ENCODE peak calls at places on chromosomes 13 and 19, in four cellular contexts. R is K562, U is SK-N-SH, D is GM12878. L is an unnamed sample.

GRCh38 chr13:112441779-112442310 is 65.7 kb downstream of the SPACA7 start:
- DNase-seq in R (no peak), U (no peak), D (no peak), L (no peak)

GRCh38 chr13:109666656-109667448 is 119.5 kb downstream of the IRS2 start:
- DNase-seq in R (no peak), U (peak), D (no peak), L (no peak)

GRCh38 chr19:44796701-44797115 is 12.2 kb upstream of the BCAM start:
- DNase-seq in R (no peak), U (no peak), D (no peak), L (no peak)

GRCh38 chr19:1037553-1038115 is 2.3 kb upstream of the ABCA7 start:
- DNase-seq in R (no peak), U (no peak), D (no peak), L (no peak)

GRCh38 chr13:49110122-49110831 is 109.9 kb upstream of the MLNR start:
- DNase-seq in R (peak), U (peak), D (peak), L (peak)

GRCh38 chr13:24223341-24224231 is 63.1 kb downstream of the SPATA13 start:
- DNase-seq in R (no peak), U (no peak), D (no peak), L (no peak)

GRCh38 chr13:18962168-18962734 is 219.4 kb downstream of the TUBA3C start:
- DNase-seq in R (no peak), U (no peak), D (no peak), L (no peak)

GRCh38 chr13:87674143-87674772 is 3.1 kb downstream of the SLITRK5 start:
- DNase-seq in R (no peak), U (peak), D (no peak), L (no peak)

GRCh38 chr13:63696055-63696454 is 2280.4 kb upstream of the PCDH20 start:
- DNase-seq in R (no peak), U (no peak), D (no peak), L (no peak)

GRCh38 chr13:45331981-45332830 is 8.8 kb downstream of the TPT1 start:
- DNase-seq in R (no peak), U (no peak), D (no peak), L (no peak)

GRCh38 chr19:8342316-8342683 is 762 bp downstream of the KANK3 start:
- DNase-seq in R (no peak), U (no peak), D (no peak), L (no peak)

GRCh38 chr13:40666905-40667621 is 622 bp upstream of the FOXO1 start:
- DNase-seq in R (peak), U (peak), D (no peak), L (peak)

GRCh38 chr19:39500543-39500942 is 1.8 kb downstream of the DLL3 start:
- DNase-seq in R (no peak), U (no peak), D (no peak), L (no peak)

GRCh38 chr13:113930711-113931637 is 42.9 kb downstream of the C13orf46 start:
- DNase-seq in R (no peak), U (no peak), D (peak), L (peak)

GRCh38 chr19:756232-756631 is 5.3 kb downstream of the MISP start:
- DNase-seq in R (peak), U (peak), D (no peak), L (no peak)

GRCh38 chr19:41939861-41940442 is 11.7 kb upstream of the ERFL start:
- DNase-seq in R (peak), U (peak), D (no peak), L (peak)

GRCh38 chr13:111858571-111858970 is 208.4 kb upstream of the SOX1 start:
- DNase-seq in R (no peak), U (no peak), D (no peak), L (no peak)

GRCh38 chr19:11304936-11305335 is 9.0 kb downstream of the TSPAN16 start:
- DNase-seq in R (no peak), U (no peak), D (no peak), L (no peak)

GRCh38 chr13:90542959-90543358 is 804.5 kb upstream of the MIR17HG start:
- DNase-seq in R (no peak), U (no peak), D (no peak), L (no peak)

GRCh38 chr19:14555918-14556661 is 15.8 kb downstream of the NDUFB7 start:
- DNase-seq in R (no peak), U (no peak), D (no peak), L (no peak)

GRCh38 chr13:100106705-100107104 is 17.8 kb downstream of the PCCA start:
- DNase-seq in R (no peak), U (no peak), D (no peak), L (no peak)

GRCh38 chr13:76832258-76832988 is 53.8 kb downstream of the KCTD12 start:
- DNase-seq in R (no peak), U (no peak), D (no peak), L (no peak)

GRCh38 chr19:22606954-22607652 is 27.0 kb upstream of the ZNF492 start:
- DNase-seq in R (no peak), U (no peak), D (no peak), L (no peak)

GRCh38 chr13:45132384-45133064 is 12.2 kb downstream of the GTF2F2 start:
- DNase-seq in R (no peak), U (no peak), D (peak), L (no peak)

DNA sequence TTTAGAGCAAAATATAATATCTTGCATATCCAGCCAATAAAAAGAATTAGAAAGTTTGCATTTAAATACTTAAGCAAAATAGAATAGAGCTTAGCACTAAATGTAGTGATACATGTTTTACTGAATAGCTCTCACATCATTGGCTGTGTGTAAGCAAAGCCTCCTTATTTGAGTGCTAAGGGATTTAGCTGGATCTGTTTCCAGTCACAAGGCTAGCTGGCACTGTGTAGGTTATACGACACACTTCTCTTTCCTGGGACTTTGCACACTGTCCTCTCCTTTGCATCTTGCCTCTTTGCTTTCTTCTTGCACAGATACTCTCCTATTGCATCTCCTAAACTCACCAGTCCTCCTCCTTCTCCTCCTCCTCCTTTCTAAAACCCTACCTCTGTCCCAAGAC is 423.8 kb downstream of the KLF5 start:
- DNase-seq in R (no peak), U (no peak), D (no peak), L (no peak)
- TF ChIP-seq USF1 in R (no peak), U (no peak), D (no peak), L (no peak)

DNA sequence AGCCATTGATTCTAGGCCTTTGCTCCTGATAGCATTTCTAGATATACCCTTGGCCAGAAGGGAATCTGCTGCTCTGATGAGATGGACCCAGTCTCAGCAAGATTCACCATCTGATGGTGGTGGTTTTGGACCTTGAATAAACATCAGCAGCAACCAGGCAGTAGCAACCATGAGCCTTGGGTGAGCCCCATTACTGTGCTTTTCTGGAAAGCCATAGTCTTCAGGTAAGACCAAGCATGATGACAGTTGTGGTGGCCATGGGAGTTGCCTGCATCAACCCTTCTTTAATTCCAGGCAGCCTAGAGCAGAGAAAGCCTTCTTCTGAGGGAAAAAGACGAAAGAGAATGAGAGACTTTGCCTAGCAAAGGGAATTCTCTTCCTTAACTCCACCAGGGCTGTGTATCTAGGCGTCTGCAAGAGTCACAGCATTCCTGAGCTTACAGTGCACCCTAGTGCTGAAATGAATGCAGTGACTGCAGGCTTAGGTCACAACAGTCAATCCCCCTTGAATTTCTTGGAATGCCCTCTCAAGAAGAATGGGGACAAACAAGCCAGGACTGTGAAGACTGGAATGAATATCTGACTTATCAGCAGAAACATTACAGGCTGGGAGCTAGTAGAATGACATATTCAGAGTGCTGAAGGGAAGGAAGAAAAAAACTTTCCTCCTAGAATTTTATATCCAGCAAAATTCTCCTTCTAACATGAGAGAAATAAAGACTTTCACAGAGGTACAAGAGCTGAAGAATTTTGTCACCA is 942.4 kb upstream of the PCDH20 start:
- DNase-seq in R (no peak), U (no peak), D (peak), L (peak)
- TF ChIP-seq MAX in R (no peak), U (no peak), D (no peak), L (no peak)

DNA sequence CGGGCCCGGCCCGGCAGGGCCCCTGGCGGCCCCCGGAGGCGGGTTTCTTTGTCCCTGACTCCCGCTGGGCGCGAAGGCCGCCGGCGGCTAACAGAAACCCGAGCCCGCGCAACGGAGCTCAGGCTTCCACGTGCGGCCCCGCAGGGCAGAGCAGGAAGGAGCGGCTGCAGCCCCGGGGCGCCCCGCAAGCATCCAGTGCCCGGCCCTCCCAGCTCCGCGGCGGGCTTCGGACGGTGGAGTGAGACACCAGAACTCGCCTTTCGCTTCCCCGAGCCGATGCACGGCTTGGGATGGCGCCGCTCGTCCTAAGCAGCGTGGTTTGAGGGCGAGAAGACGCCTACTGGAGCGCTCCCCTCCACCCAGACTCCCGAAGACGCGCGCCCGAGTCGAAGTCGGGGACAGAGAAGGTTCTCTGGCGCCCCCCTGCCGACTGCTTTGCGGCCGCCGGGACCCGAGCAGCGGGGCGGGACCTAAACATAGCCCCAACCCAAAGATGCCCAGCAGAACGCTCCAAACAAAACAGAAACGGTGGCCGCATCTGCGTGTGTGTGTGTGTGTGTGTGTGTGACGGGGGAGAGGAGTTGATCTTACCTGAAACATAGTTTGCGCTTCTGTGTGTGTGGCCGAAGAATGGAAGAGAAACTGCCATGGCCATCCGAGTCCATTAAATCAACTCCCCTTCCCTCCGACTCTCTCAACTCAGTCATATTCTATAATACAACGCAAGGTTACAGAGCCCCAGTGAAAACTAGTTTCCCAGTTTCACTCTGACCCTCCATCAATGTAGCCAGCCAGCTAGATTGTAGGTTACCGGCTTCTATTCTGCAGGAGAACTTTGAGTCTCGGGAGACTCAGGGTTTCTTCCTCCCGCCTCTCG is 629 bp upstream of the FGF9 start:
- DNase-seq in R (peak), U (peak), D (no peak), L (peak)
- TF ChIP-seq USF1 in R (no peak), U (no peak), D (no peak), L (no peak)

DNA sequence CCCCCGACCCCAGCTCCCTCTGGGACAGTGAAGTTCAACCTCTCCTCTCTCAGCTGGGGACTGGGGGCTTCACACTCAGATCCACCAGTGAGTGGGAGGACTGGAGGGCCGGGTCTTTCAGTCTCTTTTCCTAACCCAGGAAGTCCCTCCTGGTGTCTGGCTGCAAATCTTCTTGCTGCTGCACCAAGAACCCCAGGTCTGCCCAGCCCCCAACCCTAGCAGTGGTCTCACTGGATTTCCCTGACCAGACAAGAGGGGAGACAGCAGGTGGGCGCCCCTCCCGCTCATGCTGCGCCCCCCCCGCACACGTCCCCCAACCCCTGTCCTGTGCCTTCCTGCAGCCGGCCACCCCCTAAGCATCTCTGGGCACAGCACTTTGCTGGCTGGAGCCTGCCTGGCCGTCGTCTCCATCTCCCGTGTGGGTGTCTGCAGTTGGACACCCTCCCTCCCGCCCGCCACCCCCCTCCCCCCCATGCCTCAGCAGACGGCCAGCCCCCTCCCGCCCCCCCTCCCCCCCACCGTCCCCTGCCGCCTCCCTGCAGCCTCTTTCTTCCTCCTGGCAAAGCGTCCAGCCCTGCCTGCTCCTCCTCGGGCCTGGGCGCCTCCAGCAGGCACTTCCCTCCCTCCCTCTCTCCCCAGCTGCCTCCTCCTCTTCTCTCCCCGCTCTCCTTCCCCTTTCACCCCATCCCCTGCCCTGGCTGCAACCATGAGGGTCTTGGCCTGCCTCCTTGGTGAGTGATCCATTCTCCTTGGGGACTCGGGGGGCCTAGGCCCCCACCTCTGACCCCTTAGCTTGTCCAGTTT is at the start of gene SSC5D:
- DNase-seq in R (peak), U (peak), D (no peak), L (no peak)
- TF ChIP-seq MAX in R (no peak), U (no peak), D (no peak), L (no peak)

GRCh38 chr19:33000510-33000909 is 28.5 kb downstream of the FAAP24 start:
- DNase-seq in R (no peak), U (no peak), D (no peak), L (no peak)

GRCh38 chr19:33008738-33009137 is 36.7 kb downstream of the FAAP24 start:
- DNase-seq in R (no peak), U (no peak), D (no peak), L (no peak)

GRCh38 chr19:33000910-33001309 is 28.9 kb downstream of the FAAP24 start:
- DNase-seq in R (no peak), U (no peak), D (no peak), L (no peak)

GRCh38 chr19:33005440-33005839 is 33.4 kb downstream of the FAAP24 start:
- DNase-seq in R (no peak), U (no peak), D (no peak), L (no peak)
- TF ChIP-seq USF1 in R (no peak), U (no peak), D (no peak), L (no peak)

DNA sequence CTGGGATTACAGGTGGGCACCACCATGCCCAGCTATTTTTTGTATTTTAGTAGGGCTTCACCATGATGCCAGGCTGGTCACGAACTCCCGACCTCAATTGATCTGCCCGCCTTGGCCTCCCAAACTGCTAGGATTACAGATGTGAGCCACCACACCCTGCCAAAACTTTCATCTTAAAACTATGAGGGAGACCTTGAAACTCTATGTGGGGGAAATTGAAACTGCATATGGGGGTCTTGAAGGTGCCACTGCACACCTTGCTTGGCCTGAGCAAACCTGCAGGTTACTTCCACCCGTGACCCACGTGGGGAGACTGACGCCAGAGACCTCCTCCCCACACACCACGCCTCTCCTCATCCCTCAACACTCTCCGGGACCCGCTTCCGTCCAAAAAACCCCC is 15.6 kb downstream of the CILP2 start:
- DNase-seq in R (no peak), U (no peak), D (no peak), L (no peak)
- TF ChIP-seq MAX in R (no peak), U (no peak), D (no peak), L (no peak)

DNA sequence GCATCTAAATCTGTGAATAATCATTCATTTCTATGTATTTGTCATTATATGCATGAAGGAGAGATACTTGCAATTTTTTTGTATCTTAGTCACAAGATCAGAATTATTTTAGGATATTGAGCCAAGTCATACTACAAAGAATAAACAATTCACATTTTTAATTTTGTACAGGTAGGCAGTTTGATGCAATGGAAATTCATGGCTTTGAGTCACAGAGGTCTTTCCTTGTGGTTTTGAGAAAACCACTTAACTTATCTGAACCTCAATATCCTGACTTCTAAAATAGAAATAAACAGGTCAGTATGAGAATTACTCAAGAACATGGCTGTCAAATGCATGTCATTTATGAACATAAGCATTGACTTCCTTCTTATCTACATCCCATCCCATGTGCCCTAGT is 221.4 kb upstream of the SLC10A2 start:
- DNase-seq in R (no peak), U (no peak), D (no peak), L (no peak)
- TF ChIP-seq USF1 in R (no peak), U (no peak), D (no peak), L (no peak)

DNA sequence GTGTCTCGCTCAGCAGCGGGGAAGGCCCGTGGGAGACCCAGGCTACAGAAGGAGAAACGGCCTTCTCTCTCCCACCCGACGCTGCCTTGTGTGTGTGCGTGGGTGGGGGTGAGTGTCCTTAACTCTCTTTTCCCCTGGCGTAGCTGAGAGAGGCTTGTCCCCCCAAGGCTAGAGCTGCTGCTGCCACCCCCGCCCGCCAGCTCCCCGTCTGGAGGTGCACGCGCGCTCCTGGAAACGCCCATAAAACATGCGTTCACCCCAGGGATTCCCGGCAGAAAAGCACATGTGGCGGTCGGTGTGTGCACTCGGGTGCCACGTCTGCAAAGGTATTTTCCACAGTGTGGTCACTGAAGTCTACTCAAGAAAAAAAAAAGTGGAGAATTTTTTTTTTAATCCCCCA is 36.1 kb downstream of the GADD45B start:
- DNase-seq in R (no peak), U (no peak), D (no peak), L (no peak)
- TF ChIP-seq MAX in R (no peak), U (no peak), D (no peak), L (no peak)

GRCh38 chr19:49567722-49568454 is 12.5 kb downstream of the NOSIP start:
- DNase-seq in R (peak), U (no peak), D (no peak), L (no peak)

GRCh38 chr19:49573009-49573408 is 7.3 kb downstream of the NOSIP start:
- DNase-seq in R (no peak), U (no peak), D (no peak), L (no peak)

GRCh38 chr19:49570997-49571676 is 9.2 kb downstream of the NOSIP start:
- DNase-seq in R (no peak), U (no peak), D (no peak), L (no peak)

GRCh38 chr19:49573451-49573850 is 6.9 kb downstream of the NOSIP start:
- DNase-seq in R (no peak), U (no peak), D (no peak), L (no peak)

GRCh38 chr19:49570138-49570856 is 10.1 kb downstream of the NOSIP start:
- DNase-seq in R (peak), U (peak), D (no peak), L (peak)
- TF ChIP-seq USF1 in R (no peak), U (no peak), D (no peak), L (no peak)